ENCODE peak calls at places on chromosomes 4 and X, in five cellular contexts. D is fibroblast of lung; T is CD8-positive, alpha-beta T cell; M is MM.1S; V is mammary epithelial cell. J is an unnamed sample.
A peak's percentile ranks its signal among the peaks of the same experiment; 100 is the strongest.

GRCh38 chr4:117770269-117771087 is 263.8 kb upstream of the NDST3 start:
- DNase-seq in D (no peak), T (no peak), M (no peak), V (no peak), J (no peak)

GRCh38 chr4:56301181-56302076 is 85.9 kb downstream of the AASDH start:
- DNase-seq in D (peak; percentile 93), T (peak; percentile 5), M (peak; percentile 64), V (peak; percentile 65), J (peak; percentile 76)

GRCh38 chr4:106316773-106317409 is 541 bp downstream of the AIMP1 start:
- DNase-seq in D (peak; percentile 6), T (no peak), M (no peak), V (peak; percentile 7), J (no peak)

GRCh38 chr4:9867746-9868425 is 86.5 kb downstream of the DRD5 start:
- DNase-seq in D (no peak), T (no peak), M (no peak), V (no peak), J (no peak)

GRCh38 chr4:52298444-52298843 is 247.3 kb downstream of the SPATA18 start:
- DNase-seq in D (no peak), T (no peak), M (no peak), V (peak; percentile 56), J (peak; percentile 68)

GRCh38 chrX:153878285-153878779 is 7.6 kb downstream of the L1CAM start:
- DNase-seq in D (no peak), T (no peak), M (no peak), V (no peak), J (no peak)

GRCh38 chr4:166290426-166290825 is 417.4 kb downstream of the TLL1 start:
- DNase-seq in D (no peak), T (no peak), M (no peak), V (no peak), J (no peak)

GRCh38 chrX:151505796-151506195 is 57.7 kb upstream of the PASD1 start:
- DNase-seq in D (no peak), T (no peak), M (no peak), V (peak; percentile 21), J (peak; percentile 13)

GRCh38 chr4:127313767-127314166 is 319.0 kb upstream of the INTU start:
- DNase-seq in D (no peak), T (no peak), M (no peak), V (no peak), J (no peak)

GRCh38 chrX:46180258-46180687 is 364.9 kb downstream of the ZNF674 start:
- DNase-seq in D (peak; percentile 98), T (no peak), M (peak; percentile 6), V (peak; percentile 82), J (peak; percentile 71)

GRCh38 chr4:153458969-153459368 is 7.2 kb upstream of the TMEM131L start:
- DNase-seq in D (no peak), T (no peak), M (no peak), V (no peak), J (no peak)

GRCh38 chr4:123731009-123731408 is 334.4 kb downstream of the SPRY1 start:
- DNase-seq in D (no peak), T (no peak), M (no peak), V (no peak), J (no peak)

GRCh38 chr4:72809208-72809607 is 240.2 kb upstream of the ADAMTS3 start:
- DNase-seq in D (no peak), T (no peak), M (no peak), V (peak; percentile 56), J (peak; percentile 69)

GRCh38 chrX:155279873-155280272 is 15.6 kb upstream of the RAB39B start:
- DNase-seq in D (no peak), T (no peak), M (no peak), V (no peak), J (no peak)

GRCh38 chr4:176902710-176903323 is 110.1 kb upstream of the VEGFC start:
- DNase-seq in D (peak; percentile 95), T (no peak), M (peak; percentile 91), V (peak; percentile 90), J (peak; percentile 96)

GRCh38 chrX:124555036-124555595 is 208.8 kb downstream of the SH2D1A start:
- DNase-seq in D (peak; percentile 32), T (no peak), M (no peak), V (peak; percentile 91), J (peak; percentile 93)

GRCh38 chr4:185624248-185624568 is 88.9 kb upstream of the PDLIM3 start:
- DNase-seq in D (no peak), T (no peak), M (no peak), V (no peak), J (no peak)

GRCh38 chrX:16444353-16444752 is 205.6 kb upstream of the S100G start:
- DNase-seq in D (peak; percentile 82), T (no peak), M (no peak), V (peak; percentile 52), J (peak; percentile 57)

GRCh38 chrX:38494239-38494823 is 67.0 kb upstream of the TSPAN7 start:
- DNase-seq in D (no peak), T (no peak), M (no peak), V (no peak), J (no peak)

GRCh38 chr4:5157721-5158390 is 106.6 kb downstream of the STK32B start:
- DNase-seq in D (peak; percentile 17), T (no peak), M (no peak), V (no peak), J (no peak)

GRCh38 chr4:5156677-5157076 is 105.4 kb downstream of the STK32B start:
- DNase-seq in D (no peak), T (no peak), M (no peak), V (no peak), J (no peak)

GRCh38 chr4:5158391-5158770 is 107.1 kb downstream of the STK32B start:
- DNase-seq in D (no peak), T (no peak), M (no peak), V (no peak), J (no peak)

GRCh38 chr4:5152521-5152920 is 101.2 kb downstream of the STK32B start:
- DNase-seq in D (no peak), T (no peak), M (no peak), V (no peak), J (no peak)
- H3K4me3 ChIP-seq in D (no peak overlapping the region), T (no peak overlapping the region), M (no peak overlapping the region), V (no peak overlapping the region), J (no peak overlapping the region)

DNA sequence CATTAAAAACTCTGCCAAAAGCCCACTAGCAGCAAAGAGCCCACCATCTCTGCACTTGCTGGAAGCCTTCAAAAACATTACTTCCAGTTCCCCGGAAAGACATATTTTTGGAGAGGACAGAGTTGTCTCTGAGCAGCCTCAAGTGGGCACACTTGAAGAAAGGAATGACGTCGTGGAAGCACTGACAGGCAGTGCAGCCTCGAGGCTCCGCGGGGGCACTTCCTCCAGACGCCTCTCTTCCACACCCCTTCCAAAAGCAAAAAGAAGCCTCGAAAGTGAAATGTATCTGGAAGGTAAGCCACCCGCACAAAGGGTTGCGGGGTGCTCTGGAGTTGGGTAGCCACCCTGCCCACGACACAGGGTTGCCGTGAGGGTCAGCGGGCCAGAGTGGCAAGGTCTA is 25.9 kb downstream of the OFD1 start:
- DNase-seq in D (no peak), T (no peak), M (no peak), V (no peak), J (no peak)
- H3K36me3 ChIP-seq in D (no peaks in the 10 kb centered on the region), T (peaks cover 36% of the 10 kb centered on the region), M (no peaks in the 10 kb centered on the region), V (peaks cover 47% of the 10 kb centered on the region), J (peaks cover 8% of the 10 kb centered on the region)

GRCh38 chr4:154854362-154854761 is 73.3 kb downstream of the RBM46 start:
- DNase-seq in D (no peak), T (no peak), M (peak; percentile 14), V (peak; percentile 20), J (peak; percentile 39)
- TF ChIP-seq CTCF in D (peak; percentile 16), T (no peak), M (peak; percentile 27), V (peak; percentile 54), J (peak; percentile 29)

GRCh38 chr4:37685211-37685725 is 908 bp downstream of the RELL1 start:
- DNase-seq in D (peak; percentile 52), T (no peak), M (peak; percentile 51), V (peak; percentile 30), J (peak; percentile 27)
- H3K4me3 ChIP-seq in D (peak overlapping the region; percentile 85), T (peak overlapping the region; percentile 61), M (peak overlapping the region; percentile 95), V (peak overlapping the region; percentile 87), J (peak overlapping the region; percentile 97)

J was measured in bronchial epithelial cell.